ENCODE peak calls at places on chromosomes 3 and 15, in five cellular contexts. T is IMR-90, E is HEK293T, R is NCI-H2029, A is Daoy. M is an unnamed sample.

GRCh38 chr3:30253832-30254231 is 352.6 kb upstream of the TGFBR2 start:
- DNase-seq in A (no peak), E (no peak), T (no peak), R (no peak), M (no peak)

GRCh38 chr15:64566102-64566501 is 105.7 kb downstream of the ZNF609 start:
- DNase-seq in A (no peak), R (no peak), T (no peak), E (no peak), M (no peak)

GRCh38 chr3:31462050-31462569 is 70.6 kb upstream of the STT3B start:
- DNase-seq in A (no peak), R (peak; percentile 34), E (no peak), T (no peak), M (no peak)

GRCh38 chr15:62455441-62455921 is 290.4 kb upstream of the C2CD4B start:
- DNase-seq in A (peak; percentile 88), E (no peak), T (peak; percentile 50), R (no peak), M (no peak)

GRCh38 chr15:38885001-38885400 is 320.4 kb upstream of the RASGRP1 start:
- DNase-seq in R (no peak), T (peak; percentile 48), E (no peak), A (peak; percentile 72), M (no peak)

GRCh38 chr3:198113219-198114053 is 153.4 kb downstream of the LMLN start:
- DNase-seq in A (no peak), T (no peak), R (no peak), E (no peak), M (no peak)

GRCh38 chr3:76025561-76025960 is 240.2 kb upstream of the ZNF717 start:
- DNase-seq in E (no peak), T (no peak), A (no peak), R (no peak), M (no peak)

GRCh38 chr3:24101676-24102168 is 156.6 kb downstream of the NR1D2 start:
- DNase-seq in A (no peak), R (no peak), E (no peak), T (no peak), M (no peak)

GRCh38 chr3:52150860-52151259 is 3.4 kb downstream of the POC1A start:
- DNase-seq in E (no peak), A (no peak), T (no peak), R (no peak), M (no peak)

GRCh38 chr3:130707914-130708601 is 38.6 kb downstream of the PIK3R4 start:
- DNase-seq in E (no peak), A (no peak), R (no peak), T (no peak), M (peak; percentile 95)

GRCh38 chr3:107432646-107433045 is 55.4 kb downstream of the CCDC54 start:
- DNase-seq in E (no peak), R (no peak), A (no peak), T (no peak), M (no peak)

GRCh38 chr15:69398541-69398940 is 15.6 kb upstream of the KIF23 start:
- DNase-seq in A (peak; percentile 54), E (no peak), R (no peak), T (peak; percentile 67), M (no peak)

GRCh38 chr15:96254168-96254567 is 76.3 kb upstream of the NR2F2 start:
- DNase-seq in R (no peak), A (no peak), E (no peak), T (no peak), M (no peak)

GRCh38 chr3:148631124-148631903 is 66.4 kb upstream of the AGTR1 start:
- DNase-seq in A (no peak), R (no peak), T (no peak), E (no peak), M (no peak)

GRCh38 chr3:22175899-22176298 is 424.9 kb upstream of the ZNF385D start:
- DNase-seq in R (no peak), T (no peak), E (no peak), A (no peak), M (no peak)

GRCh38 chr15:88624156-88624970 is 3.2 kb downstream of the AEN start:
- DNase-seq in A (no peak), R (no peak), T (peak; percentile 61), E (peak; percentile 39), M (no peak)

GRCh38 chr15:94282269-94283250 is 51.2 kb downstream of the MCTP2 start:
- DNase-seq in A (no peak), R (no peak), T (no peak), E (no peak), M (no peak)